ENCODE peak calls at places on chromosomes 7 and 10, in five cellular contexts. One of them, this sample, is unnamed.

GRCh38 chr10:77001186-77001585 is 636.4 kb downstream of the KCNMA1 start:
- DNase-seq in NCI-H1105 treated with DMSO at 0.1 percent for 48 hours: no peak
- DNase-seq in CD4-positive, CD25-positive, alpha-beta regulatory T cell: no peak
- DNase-seq in putamen: no peak
- DNase-seq in stimulated activated CD8-positive, alpha-beta memory T cell treated with anti-CD3 and anti-CD28 coated beads, Interleukin-4, amount 100 ng/mL, for 1 hour: no peak
- DNase-seq in this sample: no peak

GRCh38 chr7:12839508-12840153 is 152.2 kb downstream of the ARL4A start:
- DNase-seq in NCI-H1105 treated with DMSO at 0.1 percent for 48 hours: no peak
- DNase-seq in stimulated activated CD8-positive, alpha-beta memory T cell treated with anti-CD3 and anti-CD28 coated beads, Interleukin-4, amount 100 ng/mL, for 1 hour: no peak
- DNase-seq in CD4-positive, CD25-positive, alpha-beta regulatory T cell: no peak
- DNase-seq in putamen: no peak
- DNase-seq in this sample: no peak

GRCh38 chr10:126562209-126562680 is 108.2 kb downstream of the C10orf90 start:
- DNase-seq in putamen: no peak
- DNase-seq in NCI-H1105 treated with DMSO at 0.1 percent for 48 hours: no peak
- DNase-seq in CD4-positive, CD25-positive, alpha-beta regulatory T cell: no peak
- DNase-seq in stimulated activated CD8-positive, alpha-beta memory T cell treated with anti-CD3 and anti-CD28 coated beads, Interleukin-4, amount 100 ng/mL, for 1 hour: no peak
- DNase-seq in this sample: no peak

GRCh38 chr7:106568680-106569499 is 92.1 kb downstream of the CCDC71L start:
- DNase-seq in CD4-positive, CD25-positive, alpha-beta regulatory T cell: no peak
- DNase-seq in putamen: no peak
- DNase-seq in stimulated activated CD8-positive, alpha-beta memory T cell treated with anti-CD3 and anti-CD28 coated beads, Interleukin-4, amount 100 ng/mL, for 1 hour: no peak
- DNase-seq in NCI-H1105 treated with DMSO at 0.1 percent for 48 hours: peak
- DNase-seq in this sample: no peak

GRCh38 chr10:116815641-116816415 is 33.5 kb upstream of the ENO4 start:
- DNase-seq in NCI-H1105 treated with DMSO at 0.1 percent for 48 hours: peak
- DNase-seq in stimulated activated CD8-positive, alpha-beta memory T cell treated with anti-CD3 and anti-CD28 coated beads, Interleukin-4, amount 100 ng/mL, for 1 hour: no peak
- DNase-seq in putamen: no peak
- DNase-seq in CD4-positive, CD25-positive, alpha-beta regulatory T cell: no peak
- DNase-seq in this sample: no peak

GRCh38 chr10:33377658-33378025 is 43.2 kb upstream of the NRP1 start:
- DNase-seq in CD4-positive, CD25-positive, alpha-beta regulatory T cell: no peak
- DNase-seq in putamen: no peak
- DNase-seq in stimulated activated CD8-positive, alpha-beta memory T cell treated with anti-CD3 and anti-CD28 coated beads, Interleukin-4, amount 100 ng/mL, for 1 hour: no peak
- DNase-seq in NCI-H1105 treated with DMSO at 0.1 percent for 48 hours: no peak
- DNase-seq in this sample: no peak

GRCh38 chr10:118843647-118844265 is 89.0 kb upstream of the CACUL1 start:
- DNase-seq in putamen: no peak
- DNase-seq in NCI-H1105 treated with DMSO at 0.1 percent for 48 hours: no peak
- DNase-seq in CD4-positive, CD25-positive, alpha-beta regulatory T cell: no peak
- DNase-seq in stimulated activated CD8-positive, alpha-beta memory T cell treated with anti-CD3 and anti-CD28 coated beads, Interleukin-4, amount 100 ng/mL, for 1 hour: no peak
- DNase-seq in this sample: no peak

GRCh38 chr10:116241642-116242405 is 31.2 kb downstream of the GFRA1 start:
- DNase-seq in CD4-positive, CD25-positive, alpha-beta regulatory T cell: no peak
- DNase-seq in stimulated activated CD8-positive, alpha-beta memory T cell treated with anti-CD3 and anti-CD28 coated beads, Interleukin-4, amount 100 ng/mL, for 1 hour: no peak
- DNase-seq in NCI-H1105 treated with DMSO at 0.1 percent for 48 hours: no peak
- DNase-seq in putamen: no peak
- DNase-seq in this sample: no peak

GRCh38 chr10:98349508-98349922 is 65.5 kb downstream of the PYROXD2 start:
- DNase-seq in CD4-positive, CD25-positive, alpha-beta regulatory T cell: no peak
- DNase-seq in stimulated activated CD8-positive, alpha-beta memory T cell treated with anti-CD3 and anti-CD28 coated beads, Interleukin-4, amount 100 ng/mL, for 1 hour: no peak
- DNase-seq in NCI-H1105 treated with DMSO at 0.1 percent for 48 hours: no peak
- DNase-seq in putamen: no peak
- DNase-seq in this sample: peak

GRCh38 chr7:127534636-127535035 is 50.8 kb downstream of the GCC1 start:
- DNase-seq in NCI-H1105 treated with DMSO at 0.1 percent for 48 hours: no peak
- DNase-seq in CD4-positive, CD25-positive, alpha-beta regulatory T cell: no peak
- DNase-seq in stimulated activated CD8-positive, alpha-beta memory T cell treated with anti-CD3 and anti-CD28 coated beads, Interleukin-4, amount 100 ng/mL, for 1 hour: no peak
- DNase-seq in putamen: no peak
- DNase-seq in this sample: no peak

GRCh38 chr10:33553951-33554571 is 219.6 kb upstream of the NRP1 start:
- DNase-seq in NCI-H1105 treated with DMSO at 0.1 percent for 48 hours: no peak
- DNase-seq in CD4-positive, CD25-positive, alpha-beta regulatory T cell: no peak
- DNase-seq in putamen: no peak
- DNase-seq in stimulated activated CD8-positive, alpha-beta memory T cell treated with anti-CD3 and anti-CD28 coated beads, Interleukin-4, amount 100 ng/mL, for 1 hour: no peak
- DNase-seq in this sample: no peak

GRCh38 chr10:3455385-3456334 is 283.1 kb upstream of the PITRM1 start:
- DNase-seq in NCI-H1105 treated with DMSO at 0.1 percent for 48 hours: no peak
- DNase-seq in stimulated activated CD8-positive, alpha-beta memory T cell treated with anti-CD3 and anti-CD28 coated beads, Interleukin-4, amount 100 ng/mL, for 1 hour: no peak
- DNase-seq in putamen: no peak
- DNase-seq in CD4-positive, CD25-positive, alpha-beta regulatory T cell: peak
- DNase-seq in this sample: peak

GRCh38 chr10:4191354-4191753 is 406.3 kb upstream of the KLF6 start:
- DNase-seq in putamen: no peak
- DNase-seq in NCI-H1105 treated with DMSO at 0.1 percent for 48 hours: no peak
- DNase-seq in stimulated activated CD8-positive, alpha-beta memory T cell treated with anti-CD3 and anti-CD28 coated beads, Interleukin-4, amount 100 ng/mL, for 1 hour: no peak
- DNase-seq in CD4-positive, CD25-positive, alpha-beta regulatory T cell: no peak
- DNase-seq in this sample: no peak

GRCh38 chr10:35394934-35395333 is 58.6 kb downstream of the CCNY start:
- DNase-seq in NCI-H1105 treated with DMSO at 0.1 percent for 48 hours: no peak
- DNase-seq in putamen: no peak
- DNase-seq in CD4-positive, CD25-positive, alpha-beta regulatory T cell: no peak
- DNase-seq in stimulated activated CD8-positive, alpha-beta memory T cell treated with anti-CD3 and anti-CD28 coated beads, Interleukin-4, amount 100 ng/mL, for 1 hour: no peak
- DNase-seq in this sample: no peak